ENCODE peak calls at places on chromosomes 3 and 15, in four cellular contexts. H is adrenal gland, P is A549, R is right cardiac atrium. S is an unnamed sample.

GRCh38 chr3:124592658-124593441 is 137.4 kb upstream of the UMPS start:
- DNase-seq in R (no peak), P (no peak), H (peak; percentile 14), S (peak; percentile 77)

GRCh38 chr3:160365872-160366522 is 33.0 kb downstream of the IFT80 start:
- DNase-seq in P (no peak), R (no peak), H (no peak), S (no peak)

GRCh38 chr3:157067114-157067513 is 92.8 kb downstream of the CCNL1 start:
- DNase-seq in R (no peak), P (no peak), H (no peak), S (no peak)

GRCh38 chr15:99487337-99487730 is 78.5 kb upstream of the MEF2A start:
- DNase-seq in H (no peak), R (no peak), P (no peak), S (no peak)

GRCh38 chr15:92429378-92430066 is 35.8 kb downstream of the ST8SIA2 start:
- DNase-seq in H (peak; percentile 51), R (no peak), P (peak; percentile 81), S (no peak)

GRCh38 chr15:50114381-50114780 is 4.7 kb downstream of the ATP8B4 start:
- DNase-seq in P (no peak), R (no peak), H (no peak), S (no peak)

GRCh38 chr3:19013879-19014278 is 134.4 kb upstream of the KCNH8 start:
- DNase-seq in H (no peak), P (no peak), R (no peak), S (no peak)

GRCh38 chr3:153138267-153139210 is 23.5 kb upstream of the RAP2B start:
- DNase-seq in H (peak; percentile 62), R (peak; percentile 62), P (peak; percentile 95), S (peak; percentile 87)

GRCh38 chr15:66498501-66499386 is 1.2 kb upstream of the SNAPC5 start:
- DNase-seq in R (no peak), H (no peak), P (peak; percentile 53), S (no peak)

GRCh38 chr3:164375995-164376394 is 702.3 kb downstream of the SI start:
- DNase-seq in H (no peak), P (no peak), R (no peak), S (no peak)

GRCh38 chr3:176514297-176514696 is 683.0 kb downstream of the TBL1XR1 start:
- DNase-seq in R (no peak), H (no peak), P (peak; percentile 38), S (no peak)

GRCh38 chr3:185549651-185550111 is 2.7 kb downstream of the LIPH start:
- DNase-seq in R (no peak), H (no peak), P (peak; percentile 57), S (no peak)

GRCh38 chr3:74844428-74844827 is 230.0 kb upstream of the CNTN3 start:
- DNase-seq in R (no peak), H (no peak), P (no peak), S (no peak)

GRCh38 chr3:153290278-153291015 is 128.4 kb downstream of the RAP2B start:
- DNase-seq in R (no peak), P (no peak), H (no peak), S (no peak)

GRCh38 chr3:1515842-1516241 is 423.0 kb downstream of the CNTN6 start:
- DNase-seq in R (no peak), P (no peak), H (no peak), S (no peak)

GRCh38 chr3:69051796-69052566 is at the start of gene TMF1:
- DNase-seq in R (peak; percentile 99), H (peak; percentile 98), P (peak; percentile 98), S (peak; percentile 99)

GRCh38 chr15:65902373-65902772 is 33.1 kb downstream of the RAB11A start:
- DNase-seq in R (no peak), P (peak; percentile 84), H (peak; percentile 34), S (peak; percentile 80)

GRCh38 chr3:52516509-52517195 is 17.0 kb downstream of the NT5DC2 start:
- DNase-seq in P (no peak), R (peak; percentile 47), H (no peak), S (no peak)

GRCh38 chr3:197021729-197022404 is 7.8 kb downstream of the MELTF start:
- DNase-seq in P (no peak), R (no peak), H (no peak), S (no peak)

GRCh38 chr15:91561371-91562100 is 292.0 kb upstream of the SLCO3A1 start:
- DNase-seq in P (peak; percentile 63), H (peak; percentile 14), R (no peak), S (no peak)

GRCh38 chr15:73838795-73839565 is 34.4 kb upstream of the TBC1D21 start:
- DNase-seq in H (peak; percentile 71), P (no peak), R (peak; percentile 90), S (peak; percentile 82)

GRCh38 chr3:136332776-136333175 is 82.6 kb downstream of the PCCB start:
- DNase-seq in H (peak; percentile 60), R (no peak), P (peak; percentile 22), S (no peak)

GRCh38 chr15:93831641-93832040 is 399.7 kb upstream of the MCTP2 start:
- DNase-seq in P (no peak), H (no peak), R (no peak), S (no peak)

GRCh38 chr15:58441376-58442070 is 9.7 kb downstream of the LIPC start:
- DNase-seq in R (no peak), P (peak; percentile 48), H (peak; percentile 27), S (no peak)

GRCh38 chr3:193701896-193702644 is 109.1 kb downstream of the OPA1 start:
- DNase-seq in H (no peak), P (no peak), R (no peak), S (no peak)

DNA sequence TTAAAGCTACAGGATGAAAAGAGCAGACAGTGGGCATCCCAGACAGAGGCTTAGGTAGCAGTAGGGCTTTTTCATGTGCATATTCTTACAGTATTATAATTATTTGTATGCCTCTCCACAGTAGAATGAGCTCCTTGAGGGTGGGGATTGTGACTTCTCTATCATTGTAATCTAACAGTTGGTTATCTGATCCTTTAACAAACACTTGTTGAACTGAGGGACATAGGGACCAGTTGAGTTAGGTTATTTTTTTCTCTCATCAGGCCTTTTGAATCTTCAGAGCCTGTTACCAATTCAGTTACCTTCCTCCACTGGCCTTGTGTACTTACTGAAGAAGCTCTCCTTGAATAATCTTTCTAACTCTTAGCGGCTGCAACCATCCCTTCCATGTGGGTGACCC is 1.2 kb downstream of the LSM3 start:
- DNase-seq in P (no peak), R (no peak), H (no peak), S (no peak)
- H3K4me3 ChIP-seq in P (peak overlapping the region; percentile 71), R (peak overlapping the region; percentile 91), H (no peak overlapping the region), S (peak overlapping the region; percentile 99)

GRCh38 chr15:68428431-68428940 is 3.5 kb downstream of the ITGA11 start:
- DNase-seq in H (no peak), P (no peak), R (no peak), S (peak; percentile 17)
- H3K27ac ChIP-seq in H (no peak overlapping the region), P (peak overlapping the region; percentile 41), R (no peak overlapping the region), S (no peak overlapping the region)

GRCh38 chr3:145170101-145170500 is 990.9 kb downstream of the PLOD2 start:
- DNase-seq in P (no peak), R (no peak), H (no peak), S (no peak)
- H3K4me3 ChIP-seq in P (no peak overlapping the region), R (no peak overlapping the region), H (no peak overlapping the region), S (no peak overlapping the region)

DNA sequence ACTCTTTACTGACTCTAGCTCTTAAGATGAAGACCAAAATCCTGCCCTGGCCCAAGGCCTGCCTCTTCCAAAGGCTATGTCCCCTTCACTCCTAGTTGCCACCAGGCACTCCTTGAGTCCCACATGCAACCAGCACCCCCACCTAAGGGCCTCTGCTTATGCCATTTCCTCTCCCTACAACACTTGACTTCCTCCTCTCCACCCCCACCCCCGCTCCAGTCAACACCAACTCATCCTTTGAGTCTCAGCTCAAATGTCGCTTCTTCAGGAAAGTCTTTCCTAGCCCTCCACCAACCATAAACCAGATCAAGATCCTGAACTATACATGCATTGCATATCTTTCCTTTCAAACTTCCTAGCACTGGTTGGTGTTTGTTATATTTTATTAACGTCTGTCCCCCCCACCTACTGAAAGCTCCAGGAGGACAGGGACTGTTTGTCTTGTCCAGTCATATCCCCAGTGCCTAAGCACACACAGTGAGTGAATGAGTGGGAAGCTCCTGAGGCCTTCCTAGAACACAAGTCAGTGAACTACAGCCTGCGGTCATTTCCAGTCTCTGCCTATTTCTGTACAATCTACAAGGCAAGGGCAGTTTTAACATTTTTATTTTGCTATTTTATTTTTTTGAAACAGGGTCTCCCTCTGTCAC is 7.3 kb downstream of the TBC1D2B start:
- DNase-seq in P (no peak), H (peak; percentile 41), R (no peak), S (no peak)
- H3K27ac ChIP-seq in P (peak overlapping the region; percentile 3), H (peak overlapping the region; percentile 63), R (peak overlapping the region; percentile 42), S (peak overlapping the region; percentile 26)

DNA sequence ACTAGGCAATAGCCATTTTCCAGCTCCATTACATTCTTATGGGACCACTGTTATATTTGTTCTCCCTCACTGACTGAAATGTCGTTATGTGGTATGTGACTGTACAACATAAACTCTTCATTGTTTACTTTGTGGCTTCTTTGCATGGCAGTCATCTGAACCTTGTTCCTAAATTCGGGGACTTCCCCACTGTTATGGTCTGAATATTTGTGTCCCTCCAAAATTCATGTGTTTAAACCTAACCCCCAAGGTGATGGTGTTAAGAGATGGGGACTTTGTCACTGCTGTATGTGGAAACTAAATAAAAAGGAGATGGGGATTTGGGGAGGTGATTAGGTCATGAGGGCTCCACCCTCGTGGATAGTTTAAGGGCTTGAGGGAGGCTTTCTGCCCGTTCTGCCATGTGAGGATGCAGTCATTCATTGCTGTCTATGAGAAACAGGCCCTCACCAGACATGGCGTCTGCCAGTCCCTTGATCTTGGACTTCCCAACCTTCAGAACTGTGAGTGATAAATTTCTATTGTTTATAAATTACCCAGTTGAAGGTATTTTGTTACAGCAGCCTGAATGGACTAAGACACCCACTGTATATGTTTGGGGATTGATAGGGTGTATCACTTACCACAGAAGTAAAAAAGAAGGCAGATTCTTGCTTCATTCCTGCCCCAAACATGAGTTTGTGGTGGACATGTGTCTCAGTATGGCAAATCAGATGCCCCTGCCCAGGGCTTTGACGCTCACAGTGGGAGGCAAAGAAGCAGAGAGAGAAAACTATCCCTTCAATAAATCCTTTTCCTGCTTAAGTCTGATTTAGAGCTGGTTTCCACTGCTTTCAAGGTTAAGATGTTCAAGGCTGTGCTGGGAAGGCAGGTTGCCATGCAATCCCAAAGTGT is 138.0 kb upstream of the UBE2E1 start:
- DNase-seq in R (no peak), H (no peak), P (peak; percentile 31), S (no peak)
- H3K4me3 ChIP-seq in R (no peak overlapping the region), H (no peak overlapping the region), P (no peak overlapping the region), S (no peak overlapping the region)

GRCh38 chr15:47437492-47437891 is 279.8 kb upstream of the SEMA6D start:
- DNase-seq in P (no peak), R (no peak), H (no peak), S (no peak)
- H3K27ac ChIP-seq in P (no peak overlapping the region), R (no peak overlapping the region), H (no peak overlapping the region), S (no peak overlapping the region)

DNA sequence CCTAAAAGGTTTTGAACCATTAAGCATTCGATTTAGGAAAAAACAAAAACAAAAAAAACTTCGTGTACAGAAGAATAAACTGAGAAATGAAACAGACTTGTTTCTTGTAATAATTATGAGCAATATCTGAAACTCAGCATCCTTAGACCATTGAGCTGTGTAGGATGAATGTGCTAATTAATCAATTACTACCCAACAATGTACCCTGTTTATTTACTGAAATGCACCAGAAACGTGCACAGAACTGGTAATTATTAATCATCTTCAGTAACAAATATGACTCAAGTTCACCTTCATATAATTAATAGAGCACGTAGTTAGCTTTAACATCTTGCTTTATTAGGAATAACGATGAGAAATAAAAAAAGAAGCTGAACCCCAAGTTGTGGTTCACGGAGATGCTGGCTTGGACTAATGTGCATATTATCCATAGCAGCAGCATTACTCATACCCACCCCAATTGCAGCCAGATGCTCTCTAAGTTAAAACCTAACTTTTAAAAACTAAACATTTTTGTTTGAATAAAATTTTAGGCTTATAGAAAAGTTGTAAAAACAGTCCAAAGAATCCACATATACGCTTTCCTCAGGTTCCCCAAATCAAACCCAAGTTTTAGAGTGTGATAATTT is 10.2 kb upstream of the C15orf61 start:
- DNase-seq in R (no peak), H (no peak), P (no peak), S (no peak)
- H3K4me3 ChIP-seq in R (no peak overlapping the region), H (no peak overlapping the region), P (no peak overlapping the region), S (no peak overlapping the region)

GRCh38 chr3:17278006-17278405 is 393.3 kb downstream of the PLCL2 start:
- DNase-seq in R (no peak), H (no peak), P (no peak), S (no peak)
- H3K27ac ChIP-seq in R (no peak overlapping the region), H (no peak overlapping the region), P (no peak overlapping the region), S (no peak overlapping the region)

S was measured in kidney.